ENCODE peak calls at places on chromosomes 13 and 19, in six cellular contexts. M, I, B, O, Q and E are unnamed samples.
A peak's percentile ranks its signal among the peaks of the same experiment; 100 is the strongest.

GRCh38 chr19:33374406-33374703 is 846 bp downstream of the CEBPG start:
- DNase-seq in M (no peak), I (no peak), B (no peak), O (no peak), Q (no peak), E (no peak)

GRCh38 chr19:13165091-13165997 is 15.1 kb downstream of the IER2 start:
- DNase-seq in M (no peak), I (no peak), B (no peak), O (no peak), Q (peak; percentile 47), E (no peak)

GRCh38 chr13:21516806-21517205 is 57.7 kb upstream of the ZDHHC20 start:
- DNase-seq in M (no peak), I (no peak), B (no peak), O (no peak), Q (no peak), E (no peak)

GRCh38 chr19:18588611-18589379 is at the start of gene REX1BD:
- DNase-seq in M (no peak), I (peak; percentile 84), B (peak; percentile 80), O (no peak), Q (peak; percentile 88), E (peak; percentile 73)

GRCh38 chr13:98512774-98513327 is 64.1 kb downstream of the STK24 start:
- DNase-seq in M (no peak), I (no peak), B (no peak), O (no peak), Q (no peak), E (no peak)

GRCh38 chr13:44904982-44905381 is 84.3 kb downstream of the NUFIP1 start:
- DNase-seq in M (no peak), I (peak; percentile 47), B (peak; percentile 52), O (no peak), Q (no peak), E (no peak)

GRCh38 chr13:99310382-99311031 is 3.3 kb upstream of the GPR183 start:
- DNase-seq in M (no peak), I (no peak), B (no peak), O (no peak), Q (no peak), E (no peak)

GRCh38 chr13:34842466-34842865 is 99.6 kb upstream of the NBEA start:
- DNase-seq in M (no peak), I (no peak), B (no peak), O (no peak), Q (no peak), E (no peak)

GRCh38 chr13:114110091-114110829 is 22.2 kb downstream of the RASA3 start:
- DNase-seq in M (no peak), I (peak; percentile 68), B (peak; percentile 47), O (no peak), Q (peak; percentile 50), E (peak; percentile 50)

DNA sequence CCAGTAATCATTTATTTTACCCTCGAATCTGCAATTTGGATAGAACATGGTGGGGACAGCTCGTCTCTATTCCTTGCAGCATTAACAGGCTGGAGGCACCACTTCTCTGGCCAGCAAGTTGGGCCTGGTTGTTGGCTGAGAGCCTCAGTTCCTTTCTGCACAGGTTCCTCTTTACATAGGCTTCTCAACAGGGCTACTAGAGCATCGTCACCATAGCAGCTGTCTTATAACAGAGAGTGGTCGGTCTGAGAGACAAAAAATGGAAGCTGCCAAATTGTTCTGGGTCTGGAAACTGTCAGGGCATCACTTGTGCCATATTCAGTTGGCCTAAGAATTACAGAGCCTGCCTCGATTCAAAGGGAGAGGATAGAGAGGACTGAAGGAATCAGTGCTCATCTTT is 86.7 kb downstream of the DNAJC15 start:
- DNase-seq in M (no peak), I (no peak), B (no peak), O (no peak), Q (no peak), E (no peak)
- H3K36me3 ChIP-seq in M (no peaks in the 10 kb centered on the region), I (no peaks in the 10 kb centered on the region), B (peaks cover 4% of the 10 kb centered on the region), O (no peaks in the 10 kb centered on the region), Q (no peaks in the 10 kb centered on the region), E (no peaks in the 10 kb centered on the region)

DNA sequence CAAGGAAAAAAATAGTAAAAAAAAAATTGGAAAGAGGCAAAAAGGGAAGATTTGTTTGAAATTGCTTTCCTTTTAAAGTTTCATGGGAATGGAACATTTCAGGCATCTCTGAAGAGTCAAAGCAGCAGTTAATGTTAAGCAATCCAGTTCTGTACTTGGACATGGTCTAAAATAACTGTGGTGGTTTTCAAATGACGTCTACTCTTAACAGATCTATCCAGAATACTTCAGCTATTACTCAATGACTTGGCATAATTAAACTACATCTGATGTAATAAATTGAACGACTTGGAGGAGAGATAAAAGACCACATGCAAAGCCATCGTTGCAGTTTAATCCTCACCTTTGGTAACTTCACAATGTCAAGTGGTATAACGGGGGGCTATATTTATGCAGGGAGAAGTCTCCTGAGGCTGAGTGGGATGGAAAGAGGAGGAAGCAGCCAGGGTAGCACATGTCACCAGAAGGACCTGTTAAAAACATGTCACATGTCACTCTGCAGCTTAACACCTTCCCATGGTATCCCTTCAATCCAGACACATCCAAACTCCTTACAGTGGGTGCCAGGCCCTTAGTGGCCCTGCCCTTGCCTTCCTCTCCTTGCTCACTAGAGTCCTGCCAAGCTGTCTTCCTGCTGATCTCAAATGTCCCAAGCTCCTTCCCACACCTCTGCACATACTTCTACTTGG is 327.9 kb downstream of the SUCLA2 start:
- DNase-seq in M (no peak), I (no peak), B (no peak), O (no peak), Q (no peak), E (no peak)
- H3K27ac ChIP-seq in M (no peak overlapping the region), I (peak overlapping the region; percentile 36), B (peak overlapping the region; percentile 55), O (no peak overlapping the region), Q (no peak overlapping the region), E (peak overlapping the region; percentile 5)

GRCh38 chr13:97306106-97306505 is 84.0 kb downstream of the MBNL2 start:
- DNase-seq in M (no peak), I (no peak), B (no peak), O (no peak), Q (no peak), E (no peak)
- TF ChIP-seq POLR2AphosphoS5 in M (no peak), I (no peak), B (no peak), O (no peak), Q (no peak), E (no peak)

GRCh38 chr19:42208612-42209011 is 8.9 kb downstream of the DEDD2 start:
- DNase-seq in M (no peak), I (no peak), B (peak; percentile 41), O (no peak), Q (no peak), E (no peak)

GRCh38 chr19:42207767-42208259 is 9.7 kb downstream of the DEDD2 start:
- DNase-seq in M (no peak), I (no peak), B (peak; percentile 43), O (no peak), Q (no peak), E (peak; percentile 46)

GRCh38 chr19:42203700-42204099 is 13.8 kb downstream of the DEDD2 start:
- DNase-seq in M (no peak), I (no peak), B (no peak), O (no peak), Q (no peak), E (no peak)

GRCh38 chr19:42204684-42205083 is 12.8 kb downstream of the DEDD2 start:
- DNase-seq in M (no peak), I (no peak), B (no peak), O (no peak), Q (peak; percentile 37), E (no peak)

GRCh38 chr19:42206871-42207755 is 10.4 kb downstream of the DEDD2 start:
- DNase-seq in M (no peak), I (peak; percentile 57), B (no peak), O (no peak), Q (no peak), E (no peak)
- H3K36me3 ChIP-seq in M (peaks cover 20% of the 10 kb centered on the region), I (no peaks in the 10 kb centered on the region), B (peaks cover 100% of the 10 kb centered on the region), O (no peaks in the 10 kb centered on the region), Q (peaks cover 27% of the 10 kb centered on the region), E (peaks cover 4% of the 10 kb centered on the region)

DNA sequence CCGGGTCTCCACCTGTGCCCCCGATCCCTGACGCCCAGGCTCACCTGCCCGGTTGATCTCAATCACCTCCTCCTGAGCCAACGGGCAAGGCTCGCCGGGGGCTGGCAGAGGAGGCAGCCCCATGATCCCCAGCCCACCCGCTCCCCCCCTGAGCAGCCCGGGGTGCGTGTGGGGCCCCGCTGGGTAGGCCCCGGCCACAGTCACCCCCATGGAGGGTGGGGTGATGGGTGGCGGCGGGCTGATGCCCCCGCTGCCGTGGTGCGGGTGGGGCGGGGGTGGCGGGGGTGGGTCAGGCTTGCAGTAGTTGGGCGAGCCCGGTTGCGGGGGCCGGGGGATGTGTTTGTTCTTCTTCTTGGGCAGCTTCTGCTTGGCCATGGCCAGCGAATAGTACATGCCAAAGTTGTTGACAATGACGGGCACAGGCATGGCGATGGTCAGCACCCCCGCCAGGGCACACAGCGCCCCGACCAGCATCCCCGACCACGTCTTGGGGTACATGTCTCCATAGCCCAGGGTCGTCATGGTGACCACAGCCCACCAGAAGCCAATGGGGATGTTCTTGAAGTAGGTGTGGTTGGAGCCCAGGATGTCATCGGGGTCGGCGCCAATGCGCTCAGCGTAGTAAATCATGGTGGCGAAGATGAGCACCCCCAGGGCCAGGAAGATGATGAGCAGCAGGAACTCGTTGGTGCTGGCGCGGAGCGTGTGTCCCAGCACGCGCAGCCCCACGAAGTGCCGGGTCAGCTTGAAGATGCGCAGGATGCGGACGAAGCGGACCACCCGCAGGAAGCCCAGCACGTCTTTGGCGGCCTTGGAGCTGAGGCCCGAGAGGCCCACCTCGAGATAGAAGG is 6.0 kb downstream of the KCNC3 start:
- DNase-seq in M (no peak), I (no peak), B (no peak), O (no peak), Q (no peak), E (no peak)
- H3K27ac ChIP-seq in M (no peak overlapping the region), I (no peak overlapping the region), B (no peak overlapping the region), O (no peak overlapping the region), Q (no peak overlapping the region), E (no peak overlapping the region)

GRCh38 chr19:5130371-5131030 is 161.6 kb downstream of the KDM4B start:
- DNase-seq in M (no peak), I (peak; percentile 52), B (no peak), O (no peak), Q (no peak), E (no peak)

GRCh38 chr19:5128251-5128931 is 159.5 kb downstream of the KDM4B start:
- DNase-seq in M (no peak), I (no peak), B (peak; percentile 71), O (no peak), Q (peak; percentile 55), E (no peak)

GRCh38 chr19:5129691-5130090 is 160.8 kb downstream of the KDM4B start:
- DNase-seq in M (no peak), I (no peak), B (no peak), O (no peak), Q (no peak), E (no peak)

GRCh38 chr19:5127710-5128109 is 158.8 kb downstream of the KDM4B start:
- DNase-seq in M (no peak), I (no peak), B (no peak), O (no peak), Q (no peak), E (no peak)

GRCh38 chr19:5128932-5129389 is 160.0 kb downstream of the KDM4B start:
- DNase-seq in M (no peak), I (no peak), B (peak; percentile 57), O (no peak), Q (no peak), E (no peak)
- TF ChIP-seq POLR2AphosphoS5 in M (no peak), I (no peak), B (no peak), O (no peak), Q (no peak), E (no peak)